ENCODE peak calls at places on chromosomes 4 and X, in seven cellular contexts. One of them, this sample, is unnamed. For H3K9me3, the result is how much of the 10 kb centered on the place peaks cover.

GRCh38 chrX:53080628-53081580 is 1.3 kb upstream of the TSPYL2 start:
- DNase-seq in lower lobe of right lung: no peak
- DNase-seq in body of pancreas: no peak
- DNase-seq in small intestine: no peak
- DNase-seq in A549: no peak
- DNase-seq in cardiac muscle cell: no peak
- DNase-seq in WERI-Rb-1: no peak
- DNase-seq in this sample: no peak

GRCh38 chr4:41212221-41213203 is 1.8 kb downstream of the APBB2 start:
- DNase-seq in lower lobe of right lung: no peak
- DNase-seq in body of pancreas: peak
- DNase-seq in small intestine: peak
- DNase-seq in A549: peak
- DNase-seq in cardiac muscle cell: peak
- DNase-seq in WERI-Rb-1: peak
- DNase-seq in this sample: no peak

GRCh38 chr4:108030332-108030731 is 40.6 kb downstream of the HADH start:
- DNase-seq in lower lobe of right lung: no peak
- DNase-seq in body of pancreas: peak
- DNase-seq in small intestine: peak
- DNase-seq in A549: peak
- DNase-seq in cardiac muscle cell: peak
- DNase-seq in WERI-Rb-1: peak
- DNase-seq in this sample: peak

GRCh38 chrX:101265869-101266428 is 25.2 kb downstream of the TAF7L start:
- DNase-seq in lower lobe of right lung: no peak
- DNase-seq in body of pancreas: no peak
- DNase-seq in small intestine: no peak
- DNase-seq in A549: no peak
- DNase-seq in cardiac muscle cell: no peak
- DNase-seq in WERI-Rb-1: no peak
- DNase-seq in this sample: no peak

GRCh38 chr4:70704333-70705145 is 16.2 kb downstream of the UTP3 start:
- DNase-seq in lower lobe of right lung: peak
- DNase-seq in body of pancreas: peak
- DNase-seq in small intestine: peak
- DNase-seq in A549: peak
- DNase-seq in cardiac muscle cell: peak
- DNase-seq in WERI-Rb-1: peak
- DNase-seq in this sample: peak

GRCh38 chrX:1877780-1878179 is 262.9 kb downstream of the ASMT start:
- DNase-seq in lower lobe of right lung: no peak
- DNase-seq in body of pancreas: no peak
- DNase-seq in small intestine: no peak
- DNase-seq in A549: no peak
- DNase-seq in cardiac muscle cell: no peak
- DNase-seq in WERI-Rb-1: no peak
- DNase-seq in this sample: no peak

GRCh38 chr4:99811850-99812249 is 4.8 kb upstream of the DAPP1 start:
- DNase-seq in lower lobe of right lung: no peak
- DNase-seq in body of pancreas: peak
- DNase-seq in small intestine: peak
- DNase-seq in A549: no peak
- DNase-seq in cardiac muscle cell: peak
- DNase-seq in WERI-Rb-1: no peak
- DNase-seq in this sample: peak

GRCh38 chr4:1870328-1870577 is 940 bp upstream of the NSD2 start:
- DNase-seq in lower lobe of right lung: peak
- DNase-seq in body of pancreas: peak
- DNase-seq in small intestine: peak
- DNase-seq in A549: peak
- DNase-seq in cardiac muscle cell: peak
- DNase-seq in WERI-Rb-1: peak
- DNase-seq in this sample: peak

GRCh38 chrX:28625223-28625622 is 38.0 kb downstream of the IL1RAPL1 start:
- DNase-seq in lower lobe of right lung: no peak
- DNase-seq in body of pancreas: no peak
- DNase-seq in small intestine: no peak
- DNase-seq in A549: no peak
- DNase-seq in cardiac muscle cell: no peak
- DNase-seq in WERI-Rb-1: no peak
- DNase-seq in this sample: no peak

GRCh38 chr4:81214518-81215218 is 354 bp downstream of the PRKG2 start:
- DNase-seq in lower lobe of right lung: peak
- DNase-seq in body of pancreas: no peak
- DNase-seq in small intestine: peak
- DNase-seq in A549: no peak
- DNase-seq in cardiac muscle cell: peak
- DNase-seq in WERI-Rb-1: peak
- DNase-seq in this sample: no peak

GRCh38 chr4:85420831-85421230 is 54.1 kb upstream of the ARHGAP24 start:
- DNase-seq in lower lobe of right lung: no peak
- DNase-seq in body of pancreas: no peak
- DNase-seq in small intestine: no peak
- DNase-seq in A549: no peak
- DNase-seq in cardiac muscle cell: peak
- DNase-seq in WERI-Rb-1: peak
- DNase-seq in this sample: no peak

GRCh38 chr4:74072739-74073138 is 26.3 kb downstream of the CXCL2 start:
- DNase-seq in lower lobe of right lung: no peak
- DNase-seq in body of pancreas: no peak
- DNase-seq in small intestine: no peak
- DNase-seq in A549: no peak
- DNase-seq in cardiac muscle cell: no peak
- DNase-seq in WERI-Rb-1: no peak
- DNase-seq in this sample: no peak

GRCh38 chrX:17372052-17372451 is 2.9 kb upstream of the NHS start:
- DNase-seq in lower lobe of right lung: no peak
- DNase-seq in body of pancreas: no peak
- DNase-seq in small intestine: no peak
- DNase-seq in A549: no peak
- DNase-seq in cardiac muscle cell: no peak
- DNase-seq in WERI-Rb-1: no peak
- DNase-seq in this sample: no peak

GRCh38 chr4:14646831-14647230 is 355.4 kb upstream of the CPEB2 start:
- DNase-seq in lower lobe of right lung: no peak
- DNase-seq in body of pancreas: no peak
- DNase-seq in small intestine: no peak
- DNase-seq in A549: no peak
- DNase-seq in cardiac muscle cell: no peak
- DNase-seq in WERI-Rb-1: no peak
- DNase-seq in this sample: no peak

DNA sequence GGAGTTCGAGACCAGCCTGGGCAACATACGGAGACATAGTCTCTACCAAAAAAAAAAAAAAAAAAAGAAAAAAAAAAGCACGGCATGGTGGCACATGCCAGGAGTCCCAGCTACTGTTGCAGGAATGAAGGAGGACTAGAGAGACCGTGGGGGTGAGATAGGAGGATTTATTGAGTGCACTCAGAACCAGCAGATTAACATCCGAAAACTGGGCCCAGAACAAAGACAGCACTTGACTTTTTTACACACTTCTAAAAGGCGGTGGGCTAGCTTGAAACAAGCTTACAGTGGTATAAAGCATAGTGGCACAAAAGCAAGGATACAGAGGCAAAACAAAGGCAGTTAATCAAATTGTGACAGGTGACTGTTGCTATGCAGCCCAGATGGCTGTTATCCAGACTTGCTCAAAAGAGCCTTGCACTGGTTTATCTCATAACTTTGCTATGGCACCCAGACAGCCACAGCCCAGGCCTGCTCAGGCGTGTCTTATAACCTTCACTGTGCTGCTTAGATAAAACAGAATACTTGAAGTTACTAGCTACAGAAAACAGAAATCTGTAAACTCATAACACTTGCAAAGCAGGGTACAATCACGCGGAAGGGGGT is 10.0 kb upstream of the PI4K2B start:
- DNase-seq in lower lobe of right lung: no peak
- DNase-seq in body of pancreas: no peak
- DNase-seq in small intestine: no peak
- DNase-seq in A549: no peak
- DNase-seq in cardiac muscle cell: no peak
- DNase-seq in WERI-Rb-1: no peak
- DNase-seq in this sample: no peak
- H3K9me3 ChIP-seq in lower lobe of right lung: under half
- H3K9me3 ChIP-seq in body of pancreas: under half
- H3K9me3 ChIP-seq in small intestine: under half
- H3K9me3 ChIP-seq in A549: under half
- H3K9me3 ChIP-seq in cardiac muscle cell: under half
- H3K9me3 ChIP-seq in WERI-Rb-1: under half
- H3K9me3 ChIP-seq in this sample: under half

GRCh38 chr4:150384249-150384648 is 197.7 kb upstream of the MAB21L2 start:
- DNase-seq in lower lobe of right lung: no peak
- DNase-seq in body of pancreas: no peak
- DNase-seq in small intestine: no peak
- DNase-seq in A549: no peak
- DNase-seq in cardiac muscle cell: no peak
- DNase-seq in WERI-Rb-1: no peak
- DNase-seq in this sample: no peak
- H3K27ac ChIP-seq in lower lobe of right lung: no peak
- H3K27ac ChIP-seq in body of pancreas: no peak
- H3K27ac ChIP-seq in small intestine: no peak
- H3K27ac ChIP-seq in A549: no peak
- H3K27ac ChIP-seq in cardiac muscle cell: no peak
- H3K27ac ChIP-seq in WERI-Rb-1: no peak
- H3K27ac ChIP-seq in this sample: no peak

GRCh38 chrX:148556498-148556897 is 56.1 kb downstream of the AFF2 start:
- DNase-seq in lower lobe of right lung: no peak
- DNase-seq in body of pancreas: no peak
- DNase-seq in small intestine: no peak
- DNase-seq in A549: no peak
- DNase-seq in cardiac muscle cell: no peak
- DNase-seq in WERI-Rb-1: no peak
- DNase-seq in this sample: no peak
- H3K9me3 ChIP-seq in lower lobe of right lung: under half
- H3K9me3 ChIP-seq in body of pancreas: under half
- H3K9me3 ChIP-seq in small intestine: under half
- H3K9me3 ChIP-seq in A549: under half
- H3K9me3 ChIP-seq in cardiac muscle cell: under half
- H3K9me3 ChIP-seq in WERI-Rb-1: under half
- H3K9me3 ChIP-seq in this sample: under half

GRCh38 chr4:56907489-56908205 is at the start of gene REST:
- DNase-seq in lower lobe of right lung: peak
- DNase-seq in body of pancreas: peak
- DNase-seq in small intestine: peak
- DNase-seq in A549: peak
- DNase-seq in cardiac muscle cell: peak
- DNase-seq in WERI-Rb-1: peak
- DNase-seq in this sample: peak
- H3K27ac ChIP-seq in lower lobe of right lung: peak
- H3K27ac ChIP-seq in body of pancreas: peak
- H3K27ac ChIP-seq in small intestine: peak
- H3K27ac ChIP-seq in A549: peak
- H3K27ac ChIP-seq in cardiac muscle cell: peak
- H3K27ac ChIP-seq in WERI-Rb-1: peak
- H3K27ac ChIP-seq in this sample: peak

DNA sequence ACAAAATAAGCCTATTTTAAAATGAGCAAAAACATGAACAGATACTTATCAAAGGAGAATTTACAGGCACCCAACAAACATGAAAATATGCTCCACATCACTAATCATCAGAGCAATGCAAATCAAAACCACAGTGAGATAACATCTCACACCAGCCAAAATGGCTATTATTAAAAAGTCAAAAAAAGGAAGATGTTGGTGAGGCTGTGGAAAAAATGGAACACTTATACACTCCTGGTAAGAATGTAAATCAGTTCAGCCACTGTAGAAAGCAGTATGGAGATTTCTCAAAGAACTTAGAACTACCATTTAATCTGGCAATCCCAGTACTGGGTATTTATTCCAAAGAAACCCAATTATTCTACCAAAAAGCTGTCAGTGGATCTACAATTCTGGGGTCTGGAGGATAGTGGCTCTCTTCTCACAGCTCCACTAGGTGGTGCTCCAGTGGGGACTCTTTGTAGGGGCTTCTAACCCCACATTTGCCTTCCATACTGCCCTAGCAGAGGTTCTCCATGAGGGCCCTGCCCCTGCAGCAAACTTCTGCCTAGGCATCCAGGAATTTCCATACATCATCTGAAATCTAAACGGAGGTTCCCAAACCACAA is 9.1 kb upstream of the ZNF732 start:
- DNase-seq in lower lobe of right lung: no peak
- DNase-seq in body of pancreas: no peak
- DNase-seq in small intestine: no peak
- DNase-seq in A549: no peak
- DNase-seq in cardiac muscle cell: no peak
- DNase-seq in WERI-Rb-1: no peak
- DNase-seq in this sample: no peak
- H3K9me3 ChIP-seq in lower lobe of right lung: under half
- H3K9me3 ChIP-seq in body of pancreas: under half
- H3K9me3 ChIP-seq in small intestine: under half
- H3K9me3 ChIP-seq in A549: under half
- H3K9me3 ChIP-seq in cardiac muscle cell: under half
- H3K9me3 ChIP-seq in WERI-Rb-1: under half
- H3K9me3 ChIP-seq in this sample: under half

GRCh38 chr4:86556791-86557415 is 37.2 kb upstream of the PTPN13 start:
- DNase-seq in lower lobe of right lung: no peak
- DNase-seq in body of pancreas: no peak
- DNase-seq in small intestine: no peak
- DNase-seq in A549: no peak
- DNase-seq in cardiac muscle cell: no peak
- DNase-seq in WERI-Rb-1: no peak
- DNase-seq in this sample: no peak
- H3K27ac ChIP-seq in lower lobe of right lung: no peak
- H3K27ac ChIP-seq in body of pancreas: no peak
- H3K27ac ChIP-seq in small intestine: no peak
- H3K27ac ChIP-seq in A549: no peak
- H3K27ac ChIP-seq in cardiac muscle cell: no peak
- H3K27ac ChIP-seq in WERI-Rb-1: no peak
- H3K27ac ChIP-seq in this sample: no peak

GRCh38 chr4:38800956-38801450 is 3.6 kb downstream of the TLR1 start:
- DNase-seq in lower lobe of right lung: no peak
- DNase-seq in body of pancreas: no peak
- DNase-seq in small intestine: no peak
- DNase-seq in A549: no peak
- DNase-seq in cardiac muscle cell: no peak
- DNase-seq in WERI-Rb-1: no peak
- DNase-seq in this sample: no peak
- H3K9me3 ChIP-seq in lower lobe of right lung: under half
- H3K9me3 ChIP-seq in body of pancreas: under half
- H3K9me3 ChIP-seq in small intestine: under half
- H3K9me3 ChIP-seq in A549: under half
- H3K9me3 ChIP-seq in cardiac muscle cell: under half
- H3K9me3 ChIP-seq in WERI-Rb-1: under half
- H3K9me3 ChIP-seq in this sample: under half

GRCh38 chr4:8355864-8356565 is 84.5 kb downstream of the ACOX3 start:
- DNase-seq in lower lobe of right lung: no peak
- DNase-seq in body of pancreas: peak
- DNase-seq in small intestine: no peak
- DNase-seq in A549: no peak
- DNase-seq in cardiac muscle cell: no peak
- DNase-seq in WERI-Rb-1: peak
- DNase-seq in this sample: no peak
- H3K27ac ChIP-seq in lower lobe of right lung: no peak
- H3K27ac ChIP-seq in body of pancreas: no peak
- H3K27ac ChIP-seq in small intestine: no peak
- H3K27ac ChIP-seq in A549: no peak
- H3K27ac ChIP-seq in cardiac muscle cell: no peak
- H3K27ac ChIP-seq in WERI-Rb-1: no peak
- H3K27ac ChIP-seq in this sample: no peak